ENCODE peak calls at places on chromosomes 16 and 17, in six cellular contexts. One of them, this sample, is unnamed. For H3K9me3, the result is how much of the 10 kb centered on the place peaks cover.

GRCh38 chr16:7025616-7026190 is 306.9 kb upstream of the RBFOX1 start:
- DNase-seq in cardiac muscle cell: peak
- DNase-seq in AG04450: no peak
- DNase-seq in upper lobe of left lung: peak
- DNase-seq in HCT116: no peak
- DNase-seq in GM23248: peak
- DNase-seq in this sample: no peak

GRCh38 chr17:77375108-77375507 is 234.3 kb downstream of the SEC14L1 start:
- DNase-seq in cardiac muscle cell: no peak
- DNase-seq in AG04450: no peak
- DNase-seq in upper lobe of left lung: no peak
- DNase-seq in HCT116: no peak
- DNase-seq in GM23248: no peak
- DNase-seq in this sample: no peak

GRCh38 chr16:82699711-82700495 is 73.1 kb downstream of the CDH13 start:
- DNase-seq in cardiac muscle cell: no peak
- DNase-seq in AG04450: no peak
- DNase-seq in upper lobe of left lung: no peak
- DNase-seq in HCT116: no peak
- DNase-seq in GM23248: peak
- DNase-seq in this sample: no peak

GRCh38 chr16:82031116-82032084 is 3.7 kb upstream of the HSD17B2 start:
- DNase-seq in cardiac muscle cell: peak
- DNase-seq in AG04450: peak
- DNase-seq in upper lobe of left lung: no peak
- DNase-seq in HCT116: peak
- DNase-seq in GM23248: peak
- DNase-seq in this sample: no peak

GRCh38 chr16:61362583-61362982 is 673.7 kb downstream of the CDH8 start:
- DNase-seq in cardiac muscle cell: no peak
- DNase-seq in AG04450: no peak
- DNase-seq in upper lobe of left lung: no peak
- DNase-seq in HCT116: no peak
- DNase-seq in GM23248: no peak
- DNase-seq in this sample: no peak

GRCh38 chr16:11087691-11088431 is 143.5 kb downstream of the CLEC16A start:
- DNase-seq in cardiac muscle cell: no peak
- DNase-seq in AG04450: no peak
- DNase-seq in upper lobe of left lung: no peak
- DNase-seq in HCT116: no peak
- DNase-seq in GM23248: no peak
- DNase-seq in this sample: no peak

GRCh38 chr16:77603656-77604055 is 118.7 kb upstream of the NUDT7 start:
- DNase-seq in cardiac muscle cell: no peak
- DNase-seq in AG04450: no peak
- DNase-seq in upper lobe of left lung: no peak
- DNase-seq in HCT116: no peak
- DNase-seq in GM23248: no peak
- DNase-seq in this sample: no peak

GRCh38 chr16:57316390-57317017 is 32.0 kb upstream of the PLLP start:
- DNase-seq in cardiac muscle cell: no peak
- DNase-seq in AG04450: peak
- DNase-seq in upper lobe of left lung: no peak
- DNase-seq in HCT116: peak
- DNase-seq in GM23248: peak
- DNase-seq in this sample: no peak

GRCh38 chr16:85563515-85564276 is 49.4 kb upstream of the GSE1 start:
- DNase-seq in cardiac muscle cell: no peak
- DNase-seq in AG04450: no peak
- DNase-seq in upper lobe of left lung: peak
- DNase-seq in HCT116: no peak
- DNase-seq in GM23248: no peak
- DNase-seq in this sample: no peak

GRCh38 chr16:56866955-56867830 is 2.2 kb downstream of the SLC12A3 start:
- DNase-seq in cardiac muscle cell: peak
- DNase-seq in AG04450: no peak
- DNase-seq in upper lobe of left lung: peak
- DNase-seq in HCT116: peak
- DNase-seq in GM23248: peak
- DNase-seq in this sample: no peak

GRCh38 chr17:2444382-2444781 is 43.5 kb upstream of the MNT start:
- DNase-seq in cardiac muscle cell: no peak
- DNase-seq in AG04450: no peak
- DNase-seq in upper lobe of left lung: no peak
- DNase-seq in HCT116: no peak
- DNase-seq in GM23248: peak
- DNase-seq in this sample: no peak

GRCh38 chr16:4071686-4072561 is 44.3 kb downstream of the ADCY9 start:
- DNase-seq in cardiac muscle cell: no peak
- DNase-seq in AG04450: no peak
- DNase-seq in upper lobe of left lung: no peak
- DNase-seq in HCT116: no peak
- DNase-seq in GM23248: no peak
- DNase-seq in this sample: no peak

GRCh38 chr17:42112552-42113176 is at the start of gene DHX58:
- DNase-seq in cardiac muscle cell: no peak
- DNase-seq in AG04450: peak
- DNase-seq in upper lobe of left lung: peak
- DNase-seq in HCT116: no peak
- DNase-seq in GM23248: peak
- DNase-seq in this sample: peak

GRCh38 chr17:63425478-63425877 is 20.6 kb downstream of the CYB561 start:
- DNase-seq in cardiac muscle cell: peak
- DNase-seq in AG04450: peak
- DNase-seq in upper lobe of left lung: no peak
- DNase-seq in HCT116: peak
- DNase-seq in GM23248: peak
- DNase-seq in this sample: peak

GRCh38 chr17:17612085-17613022 is 20.8 kb upstream of the PEMT start:
- DNase-seq in cardiac muscle cell: no peak
- DNase-seq in AG04450: no peak
- DNase-seq in upper lobe of left lung: no peak
- DNase-seq in HCT116: no peak
- DNase-seq in GM23248: no peak
- DNase-seq in this sample: no peak

GRCh38 chr17:75394332-75394918 is 11.1 kb downstream of the GRB2 start:
- DNase-seq in cardiac muscle cell: no peak
- DNase-seq in AG04450: no peak
- DNase-seq in upper lobe of left lung: no peak
- DNase-seq in HCT116: no peak
- DNase-seq in GM23248: peak
- DNase-seq in this sample: no peak

GRCh38 chr17:77247609-77248008 is 106.8 kb downstream of the SEC14L1 start:
- DNase-seq in cardiac muscle cell: no peak
- DNase-seq in AG04450: no peak
- DNase-seq in upper lobe of left lung: no peak
- DNase-seq in HCT116: no peak
- DNase-seq in GM23248: no peak
- DNase-seq in this sample: no peak

GRCh38 chr16:14202697-14203096 is 131.6 kb downstream of the MRTFB start:
- DNase-seq in cardiac muscle cell: no peak
- DNase-seq in AG04450: no peak
- DNase-seq in upper lobe of left lung: no peak
- DNase-seq in HCT116: peak
- DNase-seq in GM23248: peak
- DNase-seq in this sample: no peak

GRCh38 chr16:75742424-75743047 is 16.2 kb upstream of the CPHXL start:
- DNase-seq in cardiac muscle cell: no peak
- DNase-seq in AG04450: no peak
- DNase-seq in upper lobe of left lung: no peak
- DNase-seq in HCT116: peak
- DNase-seq in GM23248: no peak
- DNase-seq in this sample: no peak
- H3K9me3 ChIP-seq in cardiac muscle cell: under half
- H3K9me3 ChIP-seq in AG04450: under half
- H3K9me3 ChIP-seq in upper lobe of left lung: under half
- H3K9me3 ChIP-seq in HCT116: under half
- H3K9me3 ChIP-seq in GM23248: under half
- H3K9me3 ChIP-seq in this sample: under half

DNA sequence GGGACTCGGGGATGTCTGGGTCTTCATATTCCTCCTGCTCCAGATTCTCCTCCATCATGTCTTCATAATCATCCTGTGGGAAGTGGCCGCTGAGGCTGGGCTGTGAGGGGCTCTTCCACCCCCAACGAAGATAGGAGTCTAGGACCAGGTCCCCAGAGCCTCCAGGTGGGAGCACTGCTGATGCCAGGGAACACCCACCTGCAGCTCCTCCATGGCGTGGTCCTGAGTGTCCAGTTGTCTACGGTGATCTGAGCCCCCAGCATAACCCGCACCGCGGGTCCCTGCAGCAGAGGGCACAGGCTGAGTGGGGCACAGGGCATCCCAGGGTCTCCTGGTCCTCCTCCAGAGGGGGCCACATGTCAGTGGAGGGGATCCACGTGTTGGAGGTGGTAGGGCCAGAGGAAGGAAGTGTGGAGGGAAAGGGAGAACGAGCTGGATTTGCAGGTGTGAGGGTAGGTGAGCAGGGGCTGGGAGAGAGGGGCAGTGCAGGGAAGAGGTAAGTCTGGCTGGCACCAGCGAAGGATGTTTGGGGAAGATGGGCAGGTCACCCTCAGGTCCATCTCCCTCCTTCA is 5.2 kb downstream of the SLC4A1 start:
- DNase-seq in cardiac muscle cell: no peak
- DNase-seq in AG04450: no peak
- DNase-seq in upper lobe of left lung: no peak
- DNase-seq in HCT116: no peak
- DNase-seq in GM23248: no peak
- DNase-seq in this sample: no peak
- H3K9me3 ChIP-seq in cardiac muscle cell: under half
- H3K9me3 ChIP-seq in AG04450: under half
- H3K9me3 ChIP-seq in upper lobe of left lung: under half
- H3K9me3 ChIP-seq in HCT116: under half
- H3K9me3 ChIP-seq in GM23248: under half
- H3K9me3 ChIP-seq in this sample: under half

DNA sequence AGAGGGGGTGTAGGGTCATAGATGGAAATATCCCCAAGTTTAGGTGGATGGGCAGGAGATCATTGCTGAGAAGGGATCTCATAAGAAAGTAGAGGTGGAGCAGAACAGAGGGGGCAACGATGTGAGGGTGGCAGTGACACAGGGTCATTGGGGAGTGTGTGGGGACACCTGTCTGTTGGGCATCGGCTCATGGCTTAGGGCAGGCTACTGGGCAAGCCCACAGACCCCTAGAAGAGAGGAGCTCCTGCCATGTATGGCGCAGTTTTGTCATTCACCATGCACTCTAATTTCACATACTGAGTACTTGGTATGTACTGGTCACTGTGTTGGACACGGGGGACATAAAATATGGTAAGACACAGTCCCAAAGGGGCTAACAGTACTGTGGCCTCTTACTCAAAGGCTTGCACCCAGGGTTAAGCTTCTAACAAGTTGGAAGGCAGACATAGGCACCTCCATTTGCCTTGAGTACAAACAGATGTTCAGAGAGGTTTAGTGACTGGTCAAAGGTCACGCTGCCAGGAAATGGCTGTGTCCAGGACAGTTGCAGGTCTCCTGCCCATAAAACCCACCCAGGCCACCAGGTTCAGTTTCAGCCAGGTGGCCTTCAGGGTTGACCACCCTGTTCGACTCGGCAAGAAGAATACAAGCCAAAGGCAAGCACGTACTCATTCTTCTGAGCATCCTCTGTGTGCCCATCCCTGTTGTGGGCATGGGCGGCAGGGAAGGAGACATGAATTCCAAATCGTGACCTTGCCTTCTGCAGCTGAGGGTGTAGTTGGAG is 580.2 kb downstream of the KCNJ18 start:
- DNase-seq in cardiac muscle cell: no peak
- DNase-seq in AG04450: no peak
- DNase-seq in upper lobe of left lung: no peak
- DNase-seq in HCT116: no peak
- DNase-seq in GM23248: no peak
- DNase-seq in this sample: no peak
- H3K9me3 ChIP-seq in cardiac muscle cell: under half
- H3K9me3 ChIP-seq in AG04450: half or more
- H3K9me3 ChIP-seq in upper lobe of left lung: under half
- H3K9me3 ChIP-seq in HCT116: under half
- H3K9me3 ChIP-seq in GM23248: under half
- H3K9me3 ChIP-seq in this sample: under half

GRCh38 chr16:54355251-54355650 is 68.7 kb upstream of the IRX3 start:
- DNase-seq in cardiac muscle cell: no peak
- DNase-seq in AG04450: no peak
- DNase-seq in upper lobe of left lung: no peak
- DNase-seq in HCT116: no peak
- DNase-seq in GM23248: peak
- DNase-seq in this sample: no peak
- H3K9me3 ChIP-seq in cardiac muscle cell: under half
- H3K9me3 ChIP-seq in AG04450: under half
- H3K9me3 ChIP-seq in upper lobe of left lung: under half
- H3K9me3 ChIP-seq in HCT116: under half
- H3K9me3 ChIP-seq in GM23248: under half
- H3K9me3 ChIP-seq in this sample: under half

This sample was measured in T-helper 17 cell.